ENCODE peak calls at places on chromosomes 11 and 22, in six cellular contexts. K is A673; R is aorta; N is uterus; B is effector memory CD4-positive, alpha-beta T cell; L is CD4-positive, alpha-beta memory T cell. T is an unnamed sample. For H3K27me3, the result is how much of the 10 kb centered on the place peaks cover.

GRCh38 chr22:42648368-42649260 is 578 bp downstream of the CYB5R3 start:
- DNase-seq in L (peak), K (no peak), R (peak), N (peak), B (peak), T (peak)

GRCh38 chr11:115660072-115660805 is 156.0 kb upstream of the CADM1 start:
- DNase-seq in B (no peak), N (no peak), L (no peak), K (peak), R (no peak), T (no peak)

GRCh38 chr11:71914127-71914526 is 14.3 kb downstream of the XNDC1N start:
- DNase-seq in L (no peak), B (no peak), K (no peak), R (no peak), N (no peak), T (no peak)

GRCh38 chr22:40276877-40277823 is 69.2 kb upstream of the ADSL start:
- DNase-seq in R (no peak), L (no peak), B (no peak), K (no peak), N (no peak), T (no peak)

GRCh38 chr11:111977141-111978027 is 40.2 kb downstream of the DIXDC1 start:
- DNase-seq in K (peak), L (peak), N (peak), B (no peak), R (peak), T (no peak)

GRCh38 chr11:121237686-121238658 is 54.6 kb upstream of the SC5D start:
- DNase-seq in N (peak), L (no peak), K (peak), B (no peak), R (no peak), T (no peak)

GRCh38 chr11:72808415-72808814 is 5.8 kb upstream of the ATG16L2 start:
- DNase-seq in L (no peak), R (no peak), N (no peak), B (no peak), K (no peak), T (no peak)

GRCh38 chr22:42796081-42796480 is 61.0 kb downstream of the ARFGAP3 start:
- DNase-seq in L (no peak), R (peak), B (no peak), K (no peak), N (no peak), T (no peak)

GRCh38 chr11:74417379-74417804 is 19.2 kb upstream of the PGM2L1 start:
- DNase-seq in K (peak), R (no peak), L (peak), B (no peak), N (no peak), T (peak)

GRCh38 chr11:126585388-126586302 is 230.2 kb downstream of the ST3GAL4 start:
- DNase-seq in L (no peak), B (no peak), R (no peak), K (peak), N (peak), T (no peak)

GRCh38 chr11:6225896-6226295 is 8.5 kb downstream of the FHIP1B start:
- DNase-seq in R (no peak), N (no peak), K (no peak), L (no peak), B (no peak), T (no peak)

GRCh38 chr11:9263840-9264380 is 1.2 kb downstream of the DENND5A start:
- DNase-seq in K (peak), L (peak), R (no peak), B (no peak), N (no peak), T (peak)

GRCh38 chr11:29538339-29539036 is 478.3 kb downstream of the KCNA4 start:
- DNase-seq in N (no peak), R (no peak), B (no peak), L (no peak), K (no peak), T (no peak)

GRCh38 chr11:122172352-122173073 is 56.5 kb upstream of the BLID start:
- DNase-seq in K (no peak), L (no peak), N (no peak), R (no peak), B (no peak), T (no peak)

GRCh38 chr11:118609380-118610219 is 2.2 kb downstream of the PHLDB1 start:
- DNase-seq in R (peak), N (peak), L (peak), K (no peak), B (peak), T (peak)

GRCh38 chr11:61787928-61788491 is 4.4 kb downstream of the TMEM258 start:
- DNase-seq in L (no peak), N (peak), R (no peak), K (peak), B (no peak), T (no peak)

GRCh38 chr11:44637477-44637876 is 72.0 kb downstream of the CD82 start:
- DNase-seq in B (no peak), L (no peak), K (no peak), R (no peak), N (no peak), T (no peak)

GRCh38 chr11:133323354-133323753 is 208.9 kb downstream of the OPCML start:
- DNase-seq in N (no peak), K (no peak), L (no peak), B (no peak), R (no peak), T (no peak)

GRCh38 chr22:38467438-38467903 is 425 bp upstream of the KDELR3 start:
- DNase-seq in B (no peak), N (peak), R (peak), K (no peak), L (no peak), T (no peak)

GRCh38 chr11:69106124-69106811 is 49.5 kb upstream of the SMIM38 start:
- DNase-seq in R (no peak), B (no peak), L (no peak), K (no peak), N (no peak), T (no peak)

GRCh38 chr11:14700593-14700992 is 57.0 kb downstream of the PDE3B start:
- DNase-seq in K (no peak), N (no peak), B (no peak), R (no peak), L (no peak), T (no peak)

GRCh38 chr11:11944444-11944843 is 64.0 kb downstream of the DKK3 start:
- DNase-seq in K (no peak), B (no peak), L (no peak), N (no peak), R (no peak), T (no peak)

GRCh38 chr11:69333906-69334305 is 40.0 kb downstream of the MYEOV start:
- DNase-seq in R (no peak), K (no peak), N (no peak), L (no peak), B (no peak), T (no peak)

GRCh38 chr11:83249972-83250593 is 36.1 kb downstream of the CCDC90B start:
- DNase-seq in R (no peak), K (peak), L (peak), B (no peak), N (peak), T (no peak)

GRCh38 chr11:19365743-19366410 is 125.1 kb upstream of the E2F8 start:
- DNase-seq in B (no peak), N (no peak), K (no peak), R (no peak), L (no peak), T (no peak)

GRCh38 chr22:35258144-35258988 is 1.1 kb downstream of the HMGXB4 start:
- DNase-seq in L (no peak), K (peak), B (no peak), N (no peak), R (no peak), T (no peak)

GRCh38 chr22:49100316-49100715 is 727.4 kb downstream of the BRD1 start:
- DNase-seq in N (no peak), K (no peak), L (no peak), R (peak), B (no peak), T (no peak)

GRCh38 chr22:30485362-30485988 is 13.7 kb upstream of the SEC14L3 start:
- DNase-seq in L (peak), R (peak), K (peak), B (peak), N (peak), T (peak)

GRCh38 chr11:2258501-2259465 is 11.6 kb downstream of the ASCL2 start:
- DNase-seq in R (peak), B (no peak), K (no peak), N (no peak), L (no peak), T (no peak)

GRCh38 chr22:24407278-24407665 is 20.1 kb upstream of the ADORA2A start:
- DNase-seq in K (no peak), R (no peak), N (no peak), B (no peak), L (no peak), T (no peak)
- H3K27ac ChIP-seq in K (no peak), R (no peak), N (no peak), B (no peak), L (no peak), T (no peak)

GRCh38 chr11:123681007-123681406 is 26.6 kb upstream of the SCN3B start:
- DNase-seq in N (no peak), L (peak), B (no peak), R (no peak), K (no peak), T (peak)

GRCh38 chr11:123678246-123678645 is 23.8 kb upstream of the SCN3B start:
- DNase-seq in L (no peak), B (no peak), R (no peak), N (no peak), K (no peak), T (no peak)

GRCh38 chr11:123682976-123683375 is 28.6 kb upstream of the SCN3B start:
- DNase-seq in N (no peak), L (no peak), B (no peak), R (no peak), K (no peak), T (no peak)

GRCh38 chr11:123684601-123685000 is 30.2 kb upstream of the SCN3B start:
- DNase-seq in L (no peak), K (no peak), R (no peak), N (no peak), B (no peak), T (no peak)

DNA sequence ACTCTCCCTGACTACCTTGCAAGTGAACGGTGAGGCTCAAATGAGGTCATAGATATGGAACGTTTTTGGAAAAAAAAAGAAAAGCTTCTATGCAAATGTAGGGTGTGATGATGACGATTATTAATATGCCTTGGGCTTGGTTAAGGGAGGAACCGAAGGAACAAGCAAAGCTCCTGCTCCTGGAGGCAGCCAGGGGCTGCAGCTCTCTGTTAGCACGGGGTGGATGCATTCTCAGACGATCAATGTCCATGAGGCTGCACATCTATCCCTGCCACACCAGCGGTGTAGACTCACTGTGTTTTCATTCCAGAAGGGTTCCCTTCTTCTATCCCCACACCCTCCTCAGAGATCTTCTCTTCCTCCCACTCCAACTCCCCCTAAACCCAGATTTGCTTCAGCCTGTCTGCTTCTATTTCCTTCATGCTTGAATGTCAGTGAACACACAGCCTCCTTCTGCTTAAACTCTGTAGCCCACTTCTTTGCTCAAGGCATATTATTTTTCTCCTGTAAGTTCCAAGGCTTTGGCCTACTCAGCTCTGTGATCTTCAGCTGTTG is 29.3 kb upstream of the SCN3B start:
- DNase-seq in K (no peak), R (no peak), L (no peak), N (no peak), B (no peak), T (no peak)
- H3K27me3 ChIP-seq in K (half or more), R (under half), L (under half), N (under half), B (under half), T (under half)

GRCh38 chr22:19898831-19899567 is 42.6 kb upstream of the COMT start:
- DNase-seq in B (no peak), L (no peak), K (no peak), R (no peak), N (no peak), T (no peak)

GRCh38 chr22:19895160-19895849 is 40.6 kb upstream of the GNB1L start:
- DNase-seq in N (no peak), K (no peak), L (no peak), B (no peak), R (no peak), T (no peak)

GRCh38 chr22:19897726-19898515 is 43.2 kb upstream of the GNB1L start:
- DNase-seq in K (no peak), N (no peak), R (no peak), L (no peak), B (no peak), T (no peak)

GRCh38 chr22:19893363-19893762 is 38.7 kb upstream of the GNB1L start:
- DNase-seq in N (no peak), L (no peak), B (no peak), R (no peak), K (no peak), T (no peak)

DNA sequence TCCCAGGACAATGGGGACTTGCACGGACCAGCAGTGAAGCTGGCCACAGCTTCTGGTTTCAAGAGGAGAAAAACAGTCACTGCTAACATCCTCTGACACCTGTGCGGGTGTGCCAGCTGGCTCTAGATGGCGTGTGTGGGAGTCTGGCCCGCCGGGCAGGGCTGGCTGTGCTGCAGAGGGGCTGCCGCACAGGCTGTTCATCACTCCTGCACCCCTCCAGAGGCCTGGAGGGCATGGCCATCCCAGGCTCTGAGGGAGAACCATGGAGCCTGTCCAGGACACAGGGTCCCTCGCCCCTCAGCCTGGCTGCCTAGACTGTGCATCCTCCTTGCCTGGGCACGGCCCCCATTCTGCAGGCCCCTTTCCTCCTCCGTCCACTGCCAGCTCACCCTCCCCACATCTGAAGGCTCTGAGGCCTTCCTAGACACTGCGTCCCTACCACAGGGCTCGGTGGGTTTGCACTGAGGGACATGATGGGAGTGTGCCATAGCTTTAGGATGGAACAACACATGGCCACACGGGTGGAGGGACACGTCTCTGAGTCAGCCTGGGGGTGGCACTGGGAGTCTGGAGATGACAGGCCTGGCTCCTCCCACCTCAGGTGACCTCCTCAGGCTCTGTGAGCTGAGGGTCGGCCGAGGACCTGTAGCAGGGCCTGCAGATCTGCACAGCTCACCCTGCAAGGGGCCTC is 42.1 kb upstream of the GNB1L start:
- DNase-seq in N (no peak), K (no peak), B (no peak), R (no peak), L (no peak), T (peak)
- H3K4me3 ChIP-seq in N (no peak), K (no peak), B (no peak), R (no peak), L (no peak), T (no peak)

GRCh38 chr22:45709866-45710265 is 38.2 kb downstream of the ATXN10 start:
- DNase-seq in R (no peak), K (no peak), B (no peak), L (no peak), N (no peak), T (no peak)

GRCh38 chr22:45709004-45709739 is 37.5 kb downstream of the ATXN10 start:
- DNase-seq in L (no peak), K (peak), R (no peak), N (no peak), B (no peak), T (no peak)

GRCh38 chr22:45710469-45710868 is 38.8 kb downstream of the ATXN10 start:
- DNase-seq in N (no peak), R (no peak), L (no peak), B (no peak), K (no peak), T (no peak)

GRCh38 chr22:45707605-45708004 is 36.0 kb downstream of the ATXN10 start:
- DNase-seq in L (no peak), N (no peak), K (no peak), R (no peak), B (no peak), T (no peak)

DNA sequence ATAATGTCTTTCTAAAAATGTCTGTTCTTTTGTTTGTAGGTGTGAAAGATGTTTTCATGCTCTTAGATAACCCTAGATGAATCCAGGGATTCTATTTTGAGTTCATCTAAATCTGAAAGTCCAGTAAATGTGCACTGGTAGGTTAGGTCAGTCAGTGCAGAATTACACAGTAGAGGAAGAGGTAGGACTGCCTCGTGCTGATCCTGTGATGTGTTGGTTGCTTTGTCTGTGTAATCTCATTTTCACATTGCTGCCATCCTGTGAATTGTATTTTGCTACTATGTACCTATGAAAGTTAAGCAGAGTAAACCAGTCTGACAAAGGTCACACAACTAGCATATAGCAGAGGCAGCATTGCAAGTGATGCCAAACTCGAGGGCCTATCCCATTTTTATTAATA is 36.5 kb downstream of the ATXN10 start:
- DNase-seq in K (no peak), B (no peak), N (no peak), L (no peak), R (no peak), T (no peak)
- H3K27ac ChIP-seq in K (no peak), B (no peak), N (no peak), L (no peak), R (no peak), T (no peak)

DNA sequence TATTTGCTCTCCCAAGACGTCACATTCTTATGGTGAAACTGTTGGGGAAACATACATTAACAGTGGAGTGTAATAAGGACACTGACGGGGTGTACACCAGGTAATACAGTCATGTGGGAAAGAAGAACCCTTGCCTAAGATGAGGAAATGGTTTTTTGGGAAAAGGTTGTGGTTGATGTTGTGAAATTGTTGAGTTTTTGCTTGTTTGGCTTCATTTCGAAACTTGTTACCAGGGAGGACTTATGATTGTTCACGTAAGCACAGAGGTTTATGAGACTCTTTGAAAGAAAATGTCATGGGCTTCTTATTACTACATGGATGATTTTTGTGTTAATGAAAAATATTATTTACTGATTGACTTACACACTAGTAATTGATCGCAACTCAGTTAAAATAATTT is 16.8 kb downstream of the ANO3 start:
- DNase-seq in B (no peak), L (no peak), R (no peak), N (no peak), K (no peak), T (no peak)
- H3K27me3 ChIP-seq in B (under half), L (under half), R (under half), N (under half), K (under half), T (under half)